ENCODE peak calls at places on chromosome 2, in eight cellular contexts. X is body of pancreas, D is ovary, E is tibial nerve, G is A549, R is endothelial cell of umbilical vein, H is breast epithelium, J is IMR-90. C is an unnamed sample.

GRCh38 chr2:233032551-233033320 is at the start of gene NEU2:
- DNase-seq in G (no peak), E (no peak), J (no peak), X (no peak), R (no peak), D (no peak), H (no peak), C (no peak)

GRCh38 chr2:226413498-226414130 is 386.0 kb downstream of the IRS1 start:
- DNase-seq in G (no peak), E (no peak), X (no peak), R (no peak), J (peak; percentile 32), D (no peak), H (no peak), C (no peak)

GRCh38 chr2:43000242-43001054 is 208.1 kb upstream of the HAAO start:
- DNase-seq in R (no peak), D (no peak), J (no peak), X (peak; percentile 33), E (no peak), G (no peak), H (peak; percentile 8), C (no peak)

GRCh38 chr2:15956751-15957736 is 16.7 kb downstream of the MYCN start:
- DNase-seq in J (no peak), R (no peak), D (no peak), H (no peak), E (no peak), X (no peak), G (no peak), C (no peak)

GRCh38 chr2:55861733-55862132 is 61.8 kb downstream of the EFEMP1 start:
- DNase-seq in X (no peak), J (peak; percentile 31), H (no peak), R (no peak), D (peak; percentile 22), E (no peak), G (no peak), C (no peak)

GRCh38 chr2:152098798-152099654 is at the start of gene CACNB4:
- DNase-seq in G (peak; percentile 13), H (no peak), R (peak; percentile 16), J (no peak), D (no peak), X (peak; percentile 14), E (no peak), C (peak; percentile 18)

GRCh38 chr2:53104263-53104662 is 663.3 kb upstream of the CHAC2 start:
- DNase-seq in H (no peak), E (no peak), R (peak; percentile 54), J (peak; percentile 73), G (no peak), D (no peak), X (no peak), C (no peak)

GRCh38 chr2:73134471-73134870 is 21.7 kb upstream of the RAB11FIP5 start:
- DNase-seq in D (no peak), H (no peak), E (no peak), G (no peak), R (no peak), J (peak; percentile 16), X (no peak), C (no peak)

GRCh38 chr2:217066510-217067270 is 206.8 kb upstream of the TNP1 start:
- DNase-seq in E (no peak), H (no peak), D (no peak), X (no peak), R (no peak), G (no peak), J (no peak), C (no peak)

GRCh38 chr2:160053946-160054345 is 8.5 kb downstream of the PLA2R1 start:
- DNase-seq in J (no peak), X (no peak), E (no peak), D (no peak), R (no peak), G (no peak), H (no peak), C (no peak)

GRCh38 chr2:45585267-45585861 is 25.7 kb downstream of the SRBD1 start:
- DNase-seq in G (peak; percentile 43), E (peak; percentile 80), J (peak; percentile 63), D (no peak), R (peak; percentile 74), X (peak; percentile 42), H (no peak), C (no peak)

GRCh38 chr2:132937629-132938028 is 267.6 kb upstream of the LYPD1 start:
- DNase-seq in E (no peak), J (peak; percentile 63), D (no peak), H (no peak), G (no peak), R (peak; percentile 4), X (no peak), C (no peak)

GRCh38 chr2:207770602-207771404 is 1.1 kb upstream of the FZD5 start:
- DNase-seq in E (no peak), J (no peak), H (no peak), G (no peak), X (no peak), D (peak; percentile 27), R (peak; percentile 7), C (peak; percentile 18)

GRCh38 chr2:21819475-21819874 is 695.7 kb downstream of the TDRD15 start:
- DNase-seq in E (no peak), D (no peak), H (no peak), R (no peak), J (peak; percentile 83), G (no peak), X (no peak), C (no peak)

GRCh38 chr2:149765636-149766035 is 178.1 kb upstream of the MMADHC start:
- DNase-seq in E (no peak), G (no peak), D (no peak), X (no peak), H (no peak), R (no peak), J (no peak), C (no peak)

GRCh38 chr2:12416600-12416999 is 300.1 kb upstream of the TRIB2 start:
- DNase-seq in H (no peak), D (peak; percentile 69), X (peak; percentile 71), R (peak; percentile 57), E (peak; percentile 53), G (no peak), J (peak; percentile 48), C (peak; percentile 28)

GRCh38 chr2:160751021-160751420 is 257.4 kb upstream of the RBMS1 start:
- DNase-seq in H (no peak), D (no peak), J (peak; percentile 64), E (no peak), G (no peak), R (peak; percentile 10), X (no peak), C (no peak)

GRCh38 chr2:214247531-214247930 is 163.3 kb upstream of the VWC2L start:
- DNase-seq in J (no peak), H (no peak), X (no peak), D (no peak), R (no peak), E (no peak), G (no peak), C (no peak)

GRCh38 chr2:71589763-71590162 is 136.4 kb downstream of the DYSF start:
- DNase-seq in J (no peak), E (no peak), D (no peak), G (no peak), H (no peak), X (no peak), R (no peak), C (no peak)

GRCh38 chr2:42132966-42133641 is 36.0 kb upstream of the EML4 start:
- DNase-seq in D (no peak), X (peak; percentile 85), E (peak; percentile 83), G (peak; percentile 89), J (peak; percentile 98), R (peak; percentile 89), H (peak; percentile 92), C (peak; percentile 83)

GRCh38 chr2:241739177-241739576 is 4.7 kb downstream of the D2HGDH start:
- DNase-seq in X (no peak), D (no peak), J (no peak), E (no peak), G (no peak), R (no peak), H (no peak), C (no peak)
- H3K27ac ChIP-seq in X (no peak overlapping the region), D (no peak overlapping the region), J (no peak overlapping the region), E (no peak overlapping the region), G (no peak overlapping the region), R (no peak overlapping the region), H (no peak overlapping the region), C (no peak overlapping the region)

GRCh38 chr2:69743847-69744264 is 1.9 kb downstream of the ANXA4 start:
- DNase-seq in H (no peak), D (no peak), X (peak; percentile 35), R (no peak), J (no peak), G (no peak), E (no peak), C (no peak)

GRCh38 chr2:69741281-69742169 is at the start of gene ANXA4:
- DNase-seq in X (peak; percentile 85), R (peak; percentile 63), G (peak; percentile 93), D (peak; percentile 88), E (peak; percentile 80), J (peak; percentile 74), H (peak; percentile 71), C (peak; percentile 85)

GRCh38 chr2:69744456-69744855 is 2.5 kb downstream of the ANXA4 start:
- DNase-seq in X (no peak), H (no peak), G (no peak), R (no peak), J (no peak), D (no peak), E (no peak), C (no peak)

GRCh38 chr2:69742170-69742952 is 427 bp downstream of the ANXA4 start:
- DNase-seq in D (peak; percentile 27), G (no peak), E (peak; percentile 29), H (no peak), R (peak; percentile 37), J (peak; percentile 11), X (peak; percentile 27), C (no peak)
- TF ChIP-seq POLR2A in D (no peak), G (no peak), E (no peak), H (no peak), R (no peak), J (no peak), X (no peak), C (no peak)

GRCh38 chr2:64408031-64408430 is 45.9 kb upstream of the LGALSL start:
- DNase-seq in R (no peak), G (no peak), E (no peak), D (no peak), H (no peak), X (no peak), J (no peak), C (no peak)
- H3K27ac ChIP-seq in R (no peak overlapping the region), G (no peak overlapping the region), E (no peak overlapping the region), D (no peak overlapping the region), H (no peak overlapping the region), X (no peak overlapping the region), J (no peak overlapping the region), C (no peak overlapping the region)

GRCh38 chr2:219278655-219279150 is 463 bp upstream of the DNAJB2 start:
- DNase-seq in R (no peak), X (no peak), G (no peak), H (no peak), J (no peak), E (no peak), D (no peak), C (no peak)

GRCh38 chr2:219280682-219281081 is 1.5 kb downstream of the DNAJB2 start:
- DNase-seq in R (no peak), H (no peak), J (no peak), X (no peak), E (no peak), G (no peak), D (no peak), C (no peak)

GRCh38 chr2:219277703-219278654 is 1.2 kb upstream of the DNAJB2 start:
- DNase-seq in D (peak; percentile 71), E (peak; percentile 81), G (peak; percentile 72), H (peak; percentile 77), X (peak; percentile 85), J (peak; percentile 80), R (peak; percentile 75), C (peak; percentile 82)

GRCh38 chr2:219279916-219280516 is 850 bp downstream of the DNAJB2 start:
- DNase-seq in E (no peak), J (no peak), H (no peak), G (peak; percentile 72), D (no peak), X (no peak), R (no peak), C (no peak)

GRCh38 chr2:219279151-219279915 is at the start of gene DNAJB2:
- DNase-seq in G (peak; percentile 97), R (peak; percentile 99), H (peak; percentile 98), X (peak; percentile 99), E (peak; percentile 97), J (peak; percentile 99), D (peak; percentile 100), C (peak; percentile 99)
- TF ChIP-seq POLR2A in G (peak; percentile 52), R (peak; percentile 93), H (peak; percentile 70), X (peak; percentile 96), E (peak; percentile 95), J (peak; percentile 89), D (peak; percentile 87), C (peak; percentile 89)

C was measured in uterus.